ENCODE peak calls at places on chromosome 10, in eight cellular contexts. K, Y, F, T, O, Q, X and G are unnamed samples.

GRCh38 chr10:33421789-33422188 is 87.3 kb upstream of the NRP1 start:
- DNase-seq in K (no peak), Y (no peak), F (no peak), T (no peak), O (no peak), Q (peak; percentile 94), X (peak; percentile 28), G (no peak)

GRCh38 chr10:85510682-85511081 is 855.9 kb downstream of the GRID1 start:
- DNase-seq in K (no peak), Y (no peak), F (peak; percentile 9), T (no peak), O (no peak), Q (no peak), X (no peak), G (no peak)

GRCh38 chr10:128851726-128852125 is 615.3 kb upstream of the MGMT start:
- DNase-seq in K (no peak), Y (no peak), F (no peak), T (no peak), O (no peak), Q (no peak), X (no peak), G (no peak)

GRCh38 chr10:132911712-132912097 is 30.7 kb downstream of the CFAP46 start:
- DNase-seq in K (no peak), Y (peak; percentile 6), F (no peak), T (no peak), O (no peak), Q (no peak), X (no peak), G (no peak)

GRCh38 chr10:66627156-66627555 is 298.7 kb upstream of the LRRTM3 start:
- DNase-seq in K (no peak), Y (no peak), F (peak; percentile 59), T (no peak), O (no peak), Q (peak; percentile 4), X (no peak), G (no peak)

GRCh38 chr10:57627642-57628178 is 640.0 kb downstream of the IPMK start:
- DNase-seq in K (no peak), Y (no peak), F (no peak), T (no peak), O (no peak), Q (no peak), X (no peak), G (no peak)

GRCh38 chr10:28327494-28327886 is 24.6 kb upstream of the MPP7 start:
- DNase-seq in K (no peak), Y (no peak), F (no peak), T (no peak), O (no peak), Q (peak; percentile 68), X (no peak), G (no peak)

GRCh38 chr10:75987610-75988009 is 556.2 kb downstream of the LRMDA start:
- DNase-seq in K (no peak), Y (no peak), F (no peak), T (no peak), O (no peak), Q (peak; percentile 12), X (no peak), G (no peak)

GRCh38 chr10:49091450-49092210 is 23.7 kb downstream of the VSTM4 start:
- DNase-seq in K (no peak), Y (no peak), F (no peak), T (no peak), O (no peak), Q (no peak), X (no peak), G (no peak)

GRCh38 chr10:71981024-71981867 is 17.1 kb downstream of the CHST3 start:
- DNase-seq in K (no peak), Y (no peak), F (no peak), T (no peak), O (no peak), Q (peak; percentile 71), X (no peak), G (no peak)

GRCh38 chr10:128030498-128031072 is 95.6 kb downstream of the MKI67 start:
- DNase-seq in K (no peak), Y (no peak), F (no peak), T (no peak), O (no peak), Q (no peak), X (no peak), G (no peak)

GRCh38 chr10:16967866-16968721 is 150.9 kb upstream of the RSU1 start:
- DNase-seq in K (no peak), Y (no peak), F (peak; percentile 13), T (no peak), O (peak; percentile 65), Q (peak; percentile 94), X (peak; percentile 32), G (no peak)

GRCh38 chr10:22740180-22740579 is 25.8 kb upstream of the PIP4K2A start:
- DNase-seq in K (no peak), Y (no peak), F (no peak), T (peak; percentile 29), O (no peak), Q (peak; percentile 74), X (no peak), G (no peak)

GRCh38 chr10:24642921-24643678 is 80.6 kb downstream of the ARHGAP21 start:
- DNase-seq in K (no peak), Y (no peak), F (peak; percentile 76), T (peak; percentile 66), O (no peak), Q (peak; percentile 83), X (no peak), G (no peak)

GRCh38 chr10:62610649-62611229 is 193.8 kb upstream of the ADO start:
- DNase-seq in K (peak; percentile 54), Y (no peak), F (peak; percentile 85), T (no peak), O (peak; percentile 75), Q (peak; percentile 45), X (peak; percentile 26), G (no peak)

GRCh38 chr10:74502963-74503608 is 323.3 kb upstream of the KAT6B start:
- DNase-seq in K (no peak), Y (no peak), F (no peak), T (peak; percentile 88), O (no peak), Q (peak; percentile 85), X (no peak), G (no peak)

GRCh38 chr10:16995867-16996529 is 133.6 kb downstream of the CUBN start:
- DNase-seq in K (no peak), Y (no peak), F (no peak), T (no peak), O (no peak), Q (peak; percentile 75), X (no peak), G (no peak)

GRCh38 chr10:77849039-77849664 is 77.4 kb downstream of the DLG5 start:
- DNase-seq in K (no peak), Y (peak; percentile 30), F (peak; percentile 86), T (no peak), O (no peak), Q (no peak), X (no peak), G (no peak)

GRCh38 chr10:124239134-124239533 is 145.7 kb upstream of the CHST15 start:
- DNase-seq in K (no peak), Y (no peak), F (no peak), T (no peak), O (no peak), Q (no peak), X (no peak), G (no peak)

GRCh38 chr10:123147635-123148413 is at the start of gene HMX2:
- DNase-seq in K (no peak), Y (no peak), F (peak; percentile 78), T (no peak), O (peak; percentile 62), Q (no peak), X (no peak), G (no peak)

GRCh38 chr10:31262672-31263071 is 56.3 kb upstream of the ZEB1 start:
- DNase-seq in K (no peak), Y (no peak), F (no peak), T (no peak), O (no peak), Q (peak; percentile 76), X (no peak), G (no peak)
- TF ChIP-seq CTCF in K (no peak), Y (no peak), F (no peak), T (no peak), O (no peak), Q (no peak), X (no peak), G (no peak)

GRCh38 chr10:68895041-68895440 is 6.1 kb upstream of the DDX50 start:
- DNase-seq in K (no peak), Y (no peak), F (no peak), T (no peak), O (no peak), Q (no peak), X (no peak), G (no peak)

GRCh38 chr10:68900427-68901105 is 549 bp upstream of the DDX50 start:
- DNase-seq in K (no peak), Y (peak; percentile 55), F (no peak), T (peak; percentile 12), O (peak; percentile 83), Q (no peak), X (peak; percentile 77), G (no peak)

GRCh38 chr10:68899186-68899745 is 1.8 kb upstream of the DDX50 start:
- DNase-seq in K (no peak), Y (no peak), F (no peak), T (no peak), O (no peak), Q (no peak), X (no peak), G (no peak)

GRCh38 chr10:68901106-68901927 is at the start of gene DDX50:
- DNase-seq in K (peak; percentile 98), Y (peak; percentile 96), F (peak; percentile 100), T (peak; percentile 99), O (peak; percentile 95), Q (peak; percentile 100), X (peak; percentile 96), G (peak; percentile 93)

GRCh38 chr10:68897336-68897741 is 3.8 kb upstream of the DDX50 start:
- DNase-seq in K (peak; percentile 37), Y (no peak), F (peak; percentile 90), T (peak; percentile 58), O (peak; percentile 39), Q (peak; percentile 74), X (no peak), G (peak; percentile 44)
- TF ChIP-seq CTCF in K (no peak), Y (peak; percentile 67), F (peak; percentile 84), T (peak; percentile 37), O (no peak), Q (peak; percentile 48), X (peak; percentile 68), G (no peak)

GRCh38 chr10:115136616-115137015 is 43.5 kb downstream of the ATRNL1 start:
- DNase-seq in K (no peak), Y (no peak), F (no peak), T (no peak), O (no peak), Q (no peak), X (no peak), G (no peak)

DNA sequence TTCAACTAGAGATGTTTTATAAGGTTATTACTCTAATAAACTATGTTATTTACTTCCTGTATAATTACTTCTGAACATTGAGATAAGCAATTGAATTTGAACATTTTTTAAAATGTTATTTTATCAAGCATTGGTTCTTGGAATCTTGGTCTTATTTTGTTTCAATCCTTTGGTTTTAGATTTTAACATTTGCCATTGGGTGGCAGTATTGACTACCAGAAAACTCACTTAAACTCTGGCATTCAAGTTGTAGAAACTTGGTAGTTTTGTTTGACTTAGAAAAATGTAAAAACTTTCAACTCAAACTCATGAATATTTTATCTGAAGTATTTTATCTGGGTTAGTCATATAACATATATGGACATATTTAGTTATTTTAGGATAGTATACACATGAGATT is 48.1 kb downstream of the ATRNL1 start:
- DNase-seq in K (no peak), Y (no peak), F (peak; percentile 6), T (no peak), O (no peak), Q (peak; percentile 34), X (no peak), G (no peak)
- TF ChIP-seq CTCF in K (no peak), Y (no peak), F (peak; percentile 32), T (peak; percentile 13), O (peak; percentile 39), Q (peak; percentile 53), X (peak; percentile 15), G (peak; percentile 48)

GRCh38 chr10:102565793-102566192 is 62.0 kb downstream of the SUFU start:
- DNase-seq in K (no peak), Y (no peak), F (no peak), T (no peak), O (no peak), Q (no peak), X (no peak), G (no peak)
- TF ChIP-seq CTCF in K (no peak), Y (no peak), F (no peak), T (peak; percentile 22), O (no peak), Q (no peak), X (no peak), G (no peak)